ENCODE peak calls at places on chromosomes 4 and X, in seven cellular contexts. O is body of pancreas, P is ovary, U is suprapubic skin, Z is K562, Y is stomach, J is uterus. F is an unnamed sample.

GRCh38 chrX:48958635-48959094 is 1.3 kb upstream of the OTUD5 start:
- DNase-seq in Z (peak; percentile 35), P (peak; percentile 64), O (peak; percentile 55), J (peak; percentile 58), Y (peak; percentile 32), U (peak; percentile 73), F (peak; percentile 45)

GRCh38 chrX:129875669-129876068 is 30.3 kb upstream of the UTP14A start:
- DNase-seq in Z (no peak), U (no peak), Y (no peak), J (no peak), P (no peak), O (peak; percentile 1), F (no peak)

GRCh38 chrX:85630901-85631300 is 251.4 kb upstream of the POF1B start:
- DNase-seq in Z (no peak), P (no peak), U (no peak), O (no peak), Y (no peak), J (no peak), F (no peak)

GRCh38 chrX:17500145-17500579 is 125.2 kb downstream of the NHS start:
- DNase-seq in U (no peak), J (no peak), O (peak; percentile 3), Z (no peak), Y (peak; percentile 41), P (no peak), F (no peak)

GRCh38 chrX:12961191-12961718 is 13.7 kb upstream of the TMSB4X start:
- DNase-seq in Z (no peak), U (no peak), J (no peak), P (no peak), Y (no peak), O (no peak), F (no peak)

GRCh38 chr4:6893449-6894085 is 16.1 kb upstream of the TBC1D14 start:
- DNase-seq in Z (peak; percentile 68), P (no peak), Y (peak; percentile 29), U (no peak), J (no peak), O (peak; percentile 55), F (no peak)

GRCh38 chr4:82784615-82785247 is 13.9 kb downstream of the SCD5 start:
- DNase-seq in U (no peak), J (no peak), Z (no peak), O (no peak), Y (no peak), P (no peak), F (no peak)

GRCh38 chrX:50071507-50071906 is 129.3 kb downstream of the AKAP4 start:
- DNase-seq in J (no peak), Y (no peak), O (no peak), P (no peak), U (no peak), Z (no peak), F (no peak)

GRCh38 chr4:53622739-53623151 is 31.5 kb upstream of the LNX1 start:
- DNase-seq in O (no peak), U (no peak), Y (no peak), P (no peak), J (no peak), Z (no peak), F (no peak)

GRCh38 chr4:154495867-154496266 is 4.3 kb upstream of the DCHS2 start:
- DNase-seq in O (no peak), P (no peak), Y (no peak), U (no peak), J (no peak), Z (no peak), F (no peak)

GRCh38 chr4:7588002-7588401 is 153.3 kb upstream of the PSAPL1 start:
- DNase-seq in U (no peak), Y (no peak), J (no peak), Z (no peak), O (no peak), P (no peak), F (no peak)

GRCh38 chrX:41720125-41720780 is 3.7 kb upstream of the GPR82 start:
- DNase-seq in Z (peak; percentile 16), P (no peak), O (no peak), J (no peak), Y (peak; percentile 28), U (no peak), F (no peak)

GRCh38 chr4:6385288-6385687 is 87.1 kb downstream of the PPP2R2C start:
- DNase-seq in J (no peak), P (no peak), O (no peak), Z (no peak), U (no peak), Y (no peak), F (no peak)

GRCh38 chr4:172708184-172708583 is 460.4 kb upstream of the GALNT7 start:
- DNase-seq in U (no peak), Z (no peak), Y (no peak), O (no peak), P (no peak), J (no peak), F (no peak)

GRCh38 chrX:134377537-134377936 is 82.4 kb upstream of the HPRT1 start:
- DNase-seq in U (no peak), J (no peak), Z (peak; percentile 67), P (no peak), Y (no peak), O (peak; percentile 54), F (no peak)

GRCh38 chrX:152915541-152916241 is 17.8 kb downstream of the ZNF185 start:
- DNase-seq in Y (no peak), O (peak; percentile 5), J (peak; percentile 42), Z (peak; percentile 57), P (no peak), U (no peak), F (no peak)

GRCh38 chr4:108056418-108056817 is 66.7 kb downstream of the HADH start:
- DNase-seq in O (no peak), J (no peak), P (no peak), Z (no peak), U (no peak), Y (no peak), F (no peak)

GRCh38 chrX:134782796-134783195 is 124.5 kb upstream of the PLAC1 start:
- DNase-seq in Y (no peak), U (no peak), Z (peak; percentile 35), O (no peak), P (no peak), J (no peak), F (no peak)

GRCh38 chrX:15418707-15419181 is 34.5 kb upstream of the VEGFD start:
- DNase-seq in Y (no peak), O (no peak), Z (no peak), U (no peak), P (no peak), J (no peak), F (no peak)

GRCh38 chrX:102739642-102740041 is 19.1 kb downstream of the GPRASP3 start:
- DNase-seq in P (no peak), O (no peak), U (no peak), Y (no peak), Z (peak; percentile 47), J (no peak), F (peak; percentile 16)

GRCh38 chrX:56289449-56289848 is 57.3 kb downstream of the KLF8 start:
- DNase-seq in Z (no peak), J (no peak), P (no peak), Y (no peak), U (no peak), O (no peak), F (no peak)

GRCh38 chr4:16129336-16129735 is 45.5 kb upstream of the PROM1 start:
- DNase-seq in O (no peak), P (no peak), U (no peak), Z (no peak), J (no peak), Y (peak; percentile 35), F (peak; percentile 18)

GRCh38 chrX:120604359-120604782 is 470 bp downstream of the MCTS1 start:
- DNase-seq in Y (no peak), J (no peak), Z (peak; percentile 53), P (no peak), O (peak; percentile 67), U (no peak), F (peak; percentile 41)
- TF ChIP-seq POLR2A in Y (no peak), J (no peak), Z (peak; percentile 56), P (no peak), O (no peak), U (no peak), F (no peak)

GRCh38 chr4:93832097-93832496 is 3.5 kb downstream of the ATOH1 start:
- DNase-seq in J (no peak), Z (no peak), U (no peak), Y (no peak), P (no peak), O (no peak), F (no peak)
- H3K27me3 ChIP-seq in J (peaks cover 72% of the 10 kb centered on the region), Z (peaks cover 45% of the 10 kb centered on the region), U (peaks cover 94% of the 10 kb centered on the region), Y (peaks cover 86% of the 10 kb centered on the region), P (no peaks in the 10 kb centered on the region), O (no peaks in the 10 kb centered on the region), F (peaks cover 89% of the 10 kb centered on the region)

GRCh38 chr4:8910822-8911310 is 39.2 kb upstream of the HMX1 start:
- DNase-seq in U (no peak), O (no peak), Z (no peak), J (peak; percentile 7), P (peak; percentile 21), Y (peak; percentile 13), F (peak; percentile 4)

GRCh38 chr4:8912506-8912905 is 40.9 kb upstream of the HMX1 start:
- DNase-seq in Z (no peak), J (no peak), Y (peak; percentile 14), P (no peak), O (no peak), U (peak; percentile 30), F (no peak)

GRCh38 chr4:8911311-8912088 is 39.9 kb upstream of the HMX1 start:
- DNase-seq in Y (peak; percentile 18), J (peak; percentile 8), Z (no peak), P (peak; percentile 17), U (peak; percentile 45), O (peak; percentile 1), F (peak; percentile 16)

GRCh38 chr4:8913121-8913857 is 41.6 kb upstream of the HMX1 start:
- DNase-seq in J (peak; percentile 7), O (no peak), Y (peak; percentile 17), U (peak; percentile 48), Z (no peak), P (no peak), F (no peak)

GRCh38 chr4:8912089-8912455 is 40.4 kb upstream of the HMX1 start:
- DNase-seq in P (no peak), U (peak; percentile 33), O (no peak), J (peak; percentile 2), Y (peak; percentile 16), Z (no peak), F (no peak)
- H3K4me3 ChIP-seq in P (no peak overlapping the region), U (no peak overlapping the region), O (no peak overlapping the region), J (no peak overlapping the region), Y (no peak overlapping the region), Z (no peak overlapping the region), F (no peak overlapping the region)

DNA sequence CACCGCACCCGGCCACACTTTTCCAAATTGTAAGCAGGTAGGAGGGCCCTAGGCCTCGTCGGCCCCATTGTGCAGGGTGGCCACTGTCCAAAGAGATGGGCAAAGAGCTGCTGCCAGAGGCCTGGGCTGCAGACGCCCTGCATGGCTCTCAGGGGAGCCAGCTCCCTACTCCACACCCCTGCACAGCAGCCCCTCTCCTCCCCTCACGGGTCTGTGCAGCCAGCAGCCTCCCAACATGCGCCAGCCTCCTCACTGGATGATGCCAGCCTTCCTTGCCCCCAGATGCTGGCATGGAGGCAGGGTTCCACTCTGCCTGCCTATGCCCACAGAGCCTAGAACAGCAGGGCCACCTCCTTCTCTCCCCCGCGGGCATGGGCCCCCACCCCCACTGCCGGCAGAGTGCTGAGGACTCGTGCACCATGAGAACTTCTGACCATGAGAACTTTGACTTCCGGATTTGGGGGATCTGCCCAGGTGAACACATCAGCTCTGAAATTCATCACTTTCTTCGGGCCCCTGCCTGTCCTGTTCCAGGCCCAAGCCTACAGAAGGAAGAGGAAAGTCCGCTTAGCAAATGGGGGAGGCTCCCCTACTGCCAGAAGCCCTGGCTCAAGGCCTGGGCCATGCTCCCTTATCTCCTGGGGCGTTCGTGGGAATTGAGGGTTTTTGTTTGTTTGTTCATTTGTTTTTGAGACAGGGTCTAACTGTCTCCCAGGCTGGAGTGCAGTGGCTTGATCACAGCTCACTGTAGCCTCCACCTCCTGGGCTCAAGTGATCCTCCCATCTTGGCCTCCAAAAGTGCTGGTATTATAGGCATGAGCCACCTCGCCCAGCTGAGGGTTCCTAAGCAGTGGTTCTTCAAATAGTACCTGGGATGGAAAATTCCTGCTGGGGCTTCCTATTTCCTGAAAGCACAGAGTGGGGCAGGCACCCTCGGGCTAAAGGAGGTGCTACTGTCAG is 8.0 kb downstream of the IRAK1 start:
- DNase-seq in P (no peak), J (no peak), Z (no peak), Y (no peak), O (no peak), U (no peak), F (no peak)
- TF ChIP-seq POLR2A in P (no peak), J (no peak), Z (peak; percentile 57), Y (no peak), O (no peak), U (no peak), F (no peak)

F was measured in heart left ventricle.